ENCODE peak calls at places on chromosomes 7 and 10, in five cellular contexts. W is brain microvascular endothelial cell, J is kidney epithelial cell, R is mammary epithelial cell, Y is mesendoderm. I is an unnamed sample. For H3K36me3 and H3K27me3, the result is how much of the 10 kb centered on the place peaks cover.

GRCh38 chr7:105638324-105638723 is 57.0 kb upstream of the EFCAB10 start:
- DNase-seq in J (no peak), W (no peak), Y (no peak), R (no peak), I (no peak)

GRCh38 chr10:101441539-101442455 is 87.8 kb downstream of the BTRC start:
- DNase-seq in Y (peak), R (peak), J (peak), W (peak), I (peak)

GRCh38 chr7:107836237-107837144 is 33.5 kb upstream of the SLC26A3 start:
- DNase-seq in J (no peak), Y (peak), W (no peak), R (no peak), I (no peak)

GRCh38 chr7:8197994-8198698 is 63.8 kb downstream of the ICA1 start:
- DNase-seq in Y (no peak), W (no peak), J (no peak), R (no peak), I (no peak)

GRCh38 chr10:63430091-63430998 is 35.4 kb downstream of the JMJD1C start:
- DNase-seq in Y (peak), R (peak), W (peak), J (no peak), I (no peak)

GRCh38 chr10:26697163-26697921 is at the start of gene PDSS1:
- DNase-seq in R (peak), Y (peak), J (no peak), W (peak), I (peak)

GRCh38 chr10:48929413-48929990 is 10.1 kb downstream of the LRRC18 start:
- DNase-seq in W (no peak), Y (no peak), R (no peak), J (no peak), I (no peak)

GRCh38 chr7:144484445-144484844 is 81.0 kb upstream of the NOBOX start:
- DNase-seq in R (no peak), J (no peak), Y (no peak), W (no peak), I (no peak)

GRCh38 chr7:77698042-77698625 is 1.9 kb downstream of the RSBN1L start:
- DNase-seq in Y (no peak), R (no peak), J (no peak), W (no peak), I (no peak)

GRCh38 chr7:2918406-2918805 is 74.3 kb upstream of the GNA12 start:
- DNase-seq in Y (no peak), J (no peak), W (no peak), R (no peak), I (no peak)
- H3K4me3 ChIP-seq in Y (no peak), J (no peak), W (no peak), R (no peak), I (no peak)

GRCh38 chr7:22190736-22191135 is 166.2 kb downstream of the RAPGEF5 start:
- DNase-seq in W (no peak), Y (no peak), J (no peak), R (no peak), I (no peak)
- H3K36me3 ChIP-seq in W (under half), Y (under half), J (under half), R (under half), I (under half)

GRCh38 chr10:133099571-133099970 is 11.8 kb downstream of the ADGRA1 start:
- DNase-seq in J (no peak), R (no peak), W (no peak), Y (no peak), I (no peak)

GRCh38 chr10:133100186-133100585 is 12.5 kb downstream of the ADGRA1 start:
- DNase-seq in R (no peak), J (no peak), W (no peak), Y (no peak), I (no peak)

GRCh38 chr10:133097961-133098360 is 10.2 kb downstream of the ADGRA1 start:
- DNase-seq in J (no peak), W (no peak), R (no peak), Y (no peak), I (no peak)

GRCh38 chr10:133097418-133097817 is 9.7 kb downstream of the ADGRA1 start:
- DNase-seq in J (no peak), W (no peak), Y (no peak), R (no peak), I (no peak)

GRCh38 chr10:133098426-133099124 is 10.9 kb downstream of the ADGRA1 start:
- DNase-seq in R (no peak), Y (no peak), W (no peak), J (no peak), I (no peak)
- H3K27me3 ChIP-seq in R (under half), Y (under half), W (under half), J (under half), I (under half)

DNA sequence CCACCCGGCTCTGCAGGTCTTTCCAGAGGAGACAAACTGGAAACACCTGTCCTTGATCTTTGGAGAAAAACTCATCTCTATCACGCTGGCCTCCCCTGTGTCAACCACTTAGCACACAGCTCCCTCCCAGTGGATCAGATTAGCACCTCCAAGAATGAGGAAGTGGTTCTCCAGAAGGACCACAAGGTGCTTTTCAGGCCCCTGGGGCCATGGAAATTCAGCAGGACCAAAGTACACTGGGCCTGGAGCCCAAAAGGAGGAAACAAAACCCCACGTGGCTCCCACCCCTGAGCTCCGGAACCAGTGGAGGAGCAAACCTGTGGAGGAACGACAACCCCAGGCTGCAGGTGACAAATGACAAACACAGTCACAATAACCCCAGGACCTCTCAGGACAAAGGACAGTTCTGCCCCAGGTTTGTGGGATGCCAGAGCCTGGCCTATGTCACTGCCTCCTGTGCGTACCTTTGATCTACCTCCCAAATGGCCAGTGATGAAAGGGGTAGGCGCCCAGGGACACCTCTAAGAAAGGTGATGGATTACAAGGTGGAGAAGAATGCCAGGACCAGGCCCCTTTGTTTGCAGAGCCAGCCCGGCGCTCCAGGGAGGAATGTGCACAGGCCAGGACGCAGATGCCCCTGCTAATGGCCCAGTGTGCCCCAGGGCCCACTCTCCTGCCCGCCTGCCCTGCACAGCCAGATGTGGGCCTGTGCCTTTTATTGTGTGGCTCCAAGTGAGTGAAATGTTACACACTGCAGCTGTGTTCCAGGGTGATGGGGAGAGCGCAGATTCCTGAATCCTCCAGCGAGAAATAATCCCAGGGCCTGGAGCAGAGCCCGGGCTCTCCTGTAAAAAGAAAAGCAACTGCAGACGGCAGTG is 5.6 kb downstream of the TNS3 start:
- DNase-seq in Y (peak), R (peak), W (no peak), J (no peak), I (no peak)
- H3K4me3 ChIP-seq in Y (no peak), R (no peak), W (no peak), J (no peak), I (no peak)

GRCh38 chr10:123606006-123606405 is 60.1 kb upstream of the GPR26 start:
- DNase-seq in W (no peak), Y (no peak), J (no peak), R (no peak), I (no peak)
- H3K36me3 ChIP-seq in W (under half), Y (under half), J (under half), R (under half), I (under half)

I was measured in H7.